ENCODE peak calls at places on chromosomes 12 and 14, in six cellular contexts. Y is neuronal stem cell, D is H9, H is H1, M is trophoblast cell, G is mesenchymal stem cell. X is an unnamed sample.

GRCh38 chr14:54567224-54567633 is 301 bp downstream of the SAMD4A start:
- DNase-seq in Y (peak; percentile 33), D (peak; percentile 62), H (peak; percentile 74), M (no peak), G (peak; percentile 66), X (no peak)

GRCh38 chr12:111084605-111085004 is 164.2 kb upstream of the MYL2 start:
- DNase-seq in Y (no peak), D (no peak), H (no peak), M (no peak), G (no peak), X (no peak)

GRCh38 chr12:16348435-16349131 is 1.1 kb downstream of the MGST1 start:
- DNase-seq in Y (no peak), D (no peak), H (no peak), M (no peak), G (peak; percentile 39), X (peak; percentile 19)

GRCh38 chr14:36647827-36648753 is 13.6 kb upstream of the PAX9 start:
- DNase-seq in Y (no peak), D (peak; percentile 83), H (peak; percentile 80), M (no peak), G (peak; percentile 58), X (peak; percentile 30)

GRCh38 chr12:117377758-117378157 is 16.3 kb upstream of the NOS1 start:
- DNase-seq in Y (no peak), D (peak; percentile 63), H (no peak), M (peak; percentile 49), G (no peak), X (no peak)

GRCh38 chr12:48542300-48542928 is 17.0 kb downstream of the OR8S1 start:
- DNase-seq in Y (peak; percentile 32), D (peak; percentile 55), H (peak; percentile 66), M (no peak), G (peak; percentile 19), X (peak; percentile 31)

GRCh38 chr12:120257041-120257821 is 8.3 kb downstream of the PXN start:
- DNase-seq in Y (no peak), D (peak; percentile 40), H (no peak), M (no peak), G (no peak), X (peak; percentile 93)

GRCh38 chr12:76010732-76011458 is 20.7 kb downstream of the PHLDA1 start:
- DNase-seq in Y (no peak), D (no peak), H (no peak), M (no peak), G (peak; percentile 73), X (peak; percentile 35)

GRCh38 chr12:54411398-54412241 is 7.4 kb downstream of the ITGA5 start:
- DNase-seq in Y (no peak), D (peak; percentile 76), H (peak; percentile 67), M (peak; percentile 95), G (peak; percentile 97), X (peak; percentile 96)

GRCh38 chr14:23154876-23155587 is 28.4 kb downstream of the SLC7A8 start:
- DNase-seq in Y (no peak), D (peak; percentile 80), H (peak; percentile 48), M (no peak), G (peak; percentile 89), X (peak; percentile 89)

GRCh38 chr14:79011091-79011919 is 841.1 kb downstream of the NRXN3 start:
- DNase-seq in Y (peak; percentile 57), D (peak; percentile 28), H (no peak), M (peak; percentile 54), G (peak; percentile 50), X (peak; percentile 84)

GRCh38 chr12:55969356-55969755 is 2.7 kb downstream of the CDK2 start:
- DNase-seq in Y (no peak), D (no peak), H (no peak), M (no peak), G (no peak), X (no peak)
- H3K14ac ChIP-seq in Y (no peak overlapping the region), D (no peak overlapping the region), H (no peak overlapping the region), M (no peak overlapping the region), G (no peak overlapping the region), X (no peak overlapping the region)

GRCh38 chr14:77051101-77051500 is 22.6 kb upstream of the IRF2BPL start:
- DNase-seq in Y (no peak), D (no peak), H (no peak), M (no peak), G (no peak), X (no peak)
- H2AK5ac ChIP-seq in Y (peak overlapping the region; percentile 93), D (no peak overlapping the region), H (peak overlapping the region; percentile 1), M (peak overlapping the region; percentile 25), G (peak overlapping the region; percentile 11), X (peak overlapping the region; percentile 71)

DNA sequence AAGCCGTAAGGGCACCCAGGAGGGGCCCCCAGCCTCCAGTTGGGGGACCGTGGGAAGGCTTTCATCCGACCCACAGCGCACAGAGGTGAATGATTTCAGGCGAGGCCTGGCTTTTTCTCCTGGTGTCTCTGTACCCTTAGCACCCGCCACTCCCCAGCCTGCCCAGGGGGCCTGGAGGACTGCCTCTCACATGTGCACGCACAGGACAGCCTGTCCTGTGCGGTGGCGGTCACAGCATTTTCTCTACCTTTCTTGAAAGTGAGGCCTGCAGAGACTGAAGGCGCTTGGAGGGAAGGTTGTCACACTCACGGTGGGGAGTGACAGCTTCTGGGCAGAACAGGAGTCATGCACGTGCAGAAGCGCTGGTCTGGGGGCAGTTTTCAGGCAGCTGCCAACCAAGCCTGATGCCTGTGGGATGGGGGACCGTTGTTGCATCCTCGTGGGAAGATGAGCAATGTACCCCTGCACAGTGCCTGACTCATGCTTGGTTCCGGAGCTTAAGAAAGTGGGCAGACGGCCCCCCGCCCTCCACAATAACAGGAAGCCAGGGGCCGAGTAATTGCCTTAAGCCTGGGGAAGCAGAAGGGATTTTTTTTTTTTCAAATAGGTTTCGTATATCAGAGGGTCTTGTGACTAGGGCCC is 148.1 kb downstream of the TSPAN9 start:
- DNase-seq in Y (no peak), D (no peak), H (no peak), M (no peak), G (peak; percentile 92), X (peak; percentile 92)
- H3K14ac ChIP-seq in Y (peak overlapping the region; percentile 26), D (no peak overlapping the region), H (no peak overlapping the region), M (no peak overlapping the region), G (peak overlapping the region; percentile 35), X (peak overlapping the region; percentile 27)

GRCh38 chr14:33966276-33966675 is 15.4 kb upstream of the EGLN3 start:
- DNase-seq in Y (no peak), D (no peak), H (no peak), M (no peak), G (no peak), X (no peak)
- H2AK5ac ChIP-seq in Y (no peak overlapping the region), D (no peak overlapping the region), H (no peak overlapping the region), M (no peak overlapping the region), G (no peak overlapping the region), X (no peak overlapping the region)

GRCh38 chr12:123879691-123880090 is 92.9 kb downstream of the CCDC92 start:
- DNase-seq in Y (no peak), D (no peak), H (no peak), M (no peak), G (no peak), X (no peak)
- H3K14ac ChIP-seq in Y (no peak overlapping the region), D (peak overlapping the region; percentile 66), H (no peak overlapping the region), M (no peak overlapping the region), G (no peak overlapping the region), X (no peak overlapping the region)

DNA sequence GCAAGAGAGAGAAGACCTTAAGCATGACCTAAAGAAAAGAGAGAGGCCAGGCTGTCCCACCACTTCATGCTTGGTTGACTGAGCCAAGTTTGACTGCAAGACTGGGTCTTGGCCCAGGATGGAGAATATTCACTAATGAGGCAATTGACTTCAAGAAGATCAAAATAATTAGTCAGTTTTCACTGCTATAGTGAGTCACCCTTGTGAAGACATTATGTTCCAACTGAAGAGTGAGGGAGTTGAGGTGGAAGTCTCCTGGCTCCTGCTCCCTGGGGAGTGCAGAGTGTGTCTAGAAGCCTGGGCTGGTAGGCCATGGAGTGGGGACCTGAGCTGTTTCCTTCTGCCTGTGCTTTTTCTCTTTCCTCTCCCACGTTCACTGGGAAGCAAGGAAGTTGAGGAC is 117.6 kb downstream of the CACNA1C start:
- DNase-seq in Y (no peak), D (no peak), H (no peak), M (no peak), G (peak; percentile 33), X (no peak)
- H2AK5ac ChIP-seq in Y (no peak overlapping the region), D (no peak overlapping the region), H (peak overlapping the region; percentile 55), M (no peak overlapping the region), G (no peak overlapping the region), X (no peak overlapping the region)

DNA sequence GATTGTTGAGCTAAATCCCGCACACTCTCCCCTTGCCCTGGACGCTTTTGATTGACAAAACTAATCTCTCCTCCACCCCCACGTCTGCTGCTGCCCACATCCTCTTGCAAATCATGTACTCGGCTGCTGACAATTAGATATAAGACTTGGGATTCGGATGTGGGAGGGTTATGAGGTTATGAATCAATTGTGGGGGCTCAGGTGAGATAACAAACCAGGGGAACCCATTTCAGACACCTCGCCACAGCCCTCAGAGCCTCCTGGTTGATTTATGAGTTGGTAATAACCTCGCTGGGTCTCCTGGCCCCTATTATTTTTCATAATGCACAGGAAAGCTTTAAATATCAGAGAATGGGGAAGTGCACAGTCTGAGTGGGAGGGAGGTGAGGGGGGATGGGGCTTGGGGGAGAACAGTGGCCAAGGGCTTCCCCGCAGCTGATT is 449.9 kb downstream of the DPF3 start:
- DNase-seq in Y (no peak), D (no peak), H (no peak), M (no peak), G (no peak), X (no peak)
- H3K14ac ChIP-seq in Y (no peak overlapping the region), D (no peak overlapping the region), H (no peak overlapping the region), M (no peak overlapping the region), G (no peak overlapping the region), X (no peak overlapping the region)

GRCh38 chr12:53268637-53269562 is 801 bp downstream of the ESPL1 start:
- DNase-seq in Y (no peak), D (no peak), H (no peak), M (no peak), G (peak; percentile 18), X (no peak)
- H2AK5ac ChIP-seq in Y (no peak overlapping the region), D (no peak overlapping the region), H (no peak overlapping the region), M (no peak overlapping the region), G (no peak overlapping the region), X (peak overlapping the region; percentile 10)